ENCODE peak calls at places on chromosomes 7 and 10, in six cellular contexts. One of them, this sample, is unnamed.
A peak's percentile ranks its signal among the peaks of the same experiment; 100 is the strongest.

GRCh38 chr7:116188-116981 is 76.0 kb upstream of the FAM20C start:
- DNase-seq in heart left ventricle: no peak
- DNase-seq in HepG2: no peak
- DNase-seq in transverse colon: no peak
- DNase-seq in mesendoderm: no peak
- DNase-seq in H1: no peak
- DNase-seq in this sample: no peak

GRCh38 chr10:17510242-17510908 is 56.0 kb upstream of the ST8SIA6 start:
- DNase-seq in heart left ventricle: no peak
- DNase-seq in HepG2: no peak
- DNase-seq in transverse colon: no peak
- DNase-seq in mesendoderm: no peak
- DNase-seq in H1: no peak
- DNase-seq in this sample: no peak

GRCh38 chr10:52335665-52336064 is 21.6 kb downstream of the DKK1 start:
- DNase-seq in heart left ventricle: no peak
- DNase-seq in HepG2: no peak
- DNase-seq in transverse colon: no peak
- DNase-seq in mesendoderm: no peak
- DNase-seq in H1: no peak
- DNase-seq in this sample: no peak

GRCh38 chr7:151498495-151498894 is 21.2 kb downstream of the RHEB start:
- DNase-seq in heart left ventricle: no peak
- DNase-seq in HepG2: no peak
- DNase-seq in transverse colon: no peak
- DNase-seq in mesendoderm: no peak
- DNase-seq in H1: no peak
- DNase-seq in this sample: no peak

GRCh38 chr7:136870799-136871487 is 2.5 kb downstream of the CHRM2 start:
- DNase-seq in heart left ventricle: peak; percentile 62
- DNase-seq in HepG2: no peak
- DNase-seq in transverse colon: no peak
- DNase-seq in mesendoderm: peak; percentile 8
- DNase-seq in H1: no peak
- DNase-seq in this sample: no peak

GRCh38 chr7:101926265-101926664 is 108.8 kb downstream of the CUX1 start:
- DNase-seq in heart left ventricle: no peak
- DNase-seq in HepG2: no peak
- DNase-seq in transverse colon: no peak
- DNase-seq in mesendoderm: no peak
- DNase-seq in H1: no peak
- DNase-seq in this sample: no peak

GRCh38 chr7:85554294-85554877 is 367.5 kb upstream of the SEMA3D start:
- DNase-seq in heart left ventricle: no peak
- DNase-seq in HepG2: peak; percentile 59
- DNase-seq in transverse colon: no peak
- DNase-seq in mesendoderm: peak; percentile 67
- DNase-seq in H1: no peak
- DNase-seq in this sample: no peak

GRCh38 chr10:43197834-43198681 is 59.8 kb downstream of the CSGALNACT2 start:
- DNase-seq in heart left ventricle: no peak
- DNase-seq in HepG2: peak; percentile 18
- DNase-seq in transverse colon: no peak
- DNase-seq in mesendoderm: peak; percentile 28
- DNase-seq in H1: no peak
- DNase-seq in this sample: peak; percentile 29

GRCh38 chr10:105150486-105150885 is 509.4 kb downstream of the SORCS3 start:
- DNase-seq in heart left ventricle: no peak
- DNase-seq in HepG2: no peak
- DNase-seq in transverse colon: no peak
- DNase-seq in mesendoderm: no peak
- DNase-seq in H1: no peak
- DNase-seq in this sample: no peak

GRCh38 chr7:30977896-30978564 is 14.3 kb downstream of the GHRHR start:
- DNase-seq in heart left ventricle: no peak
- DNase-seq in HepG2: peak; percentile 32
- DNase-seq in transverse colon: peak; percentile 72
- DNase-seq in mesendoderm: peak; percentile 61
- DNase-seq in H1: peak; percentile 43
- DNase-seq in this sample: no peak

GRCh38 chr7:84060760-84061261 is 133.8 kb downstream of the SEMA3A start:
- DNase-seq in heart left ventricle: no peak
- DNase-seq in HepG2: no peak
- DNase-seq in transverse colon: no peak
- DNase-seq in mesendoderm: no peak
- DNase-seq in H1: no peak
- DNase-seq in this sample: no peak

GRCh38 chr10:93215312-93215711 is 141.6 kb downstream of the CYP26A1 start:
- DNase-seq in heart left ventricle: no peak
- DNase-seq in HepG2: no peak
- DNase-seq in transverse colon: no peak
- DNase-seq in mesendoderm: no peak
- DNase-seq in H1: no peak
- DNase-seq in this sample: no peak

GRCh38 chr10:121303273-121303890 is 294.9 kb downstream of the FGFR2 start:
- DNase-seq in heart left ventricle: no peak
- DNase-seq in HepG2: no peak
- DNase-seq in transverse colon: no peak
- DNase-seq in mesendoderm: no peak
- DNase-seq in H1: no peak
- DNase-seq in this sample: no peak

GRCh38 chr7:141738592-141739013 is 445 bp downstream of the SSBP1 start:
- DNase-seq in heart left ventricle: no peak
- DNase-seq in HepG2: no peak
- DNase-seq in transverse colon: no peak
- DNase-seq in mesendoderm: no peak
- DNase-seq in H1: no peak
- DNase-seq in this sample: no peak

GRCh38 chr10:10527861-10528562 is 489.7 kb upstream of the CELF2 start:
- DNase-seq in heart left ventricle: no peak
- DNase-seq in HepG2: no peak
- DNase-seq in transverse colon: no peak
- DNase-seq in mesendoderm: peak; percentile 43
- DNase-seq in H1: no peak
- DNase-seq in this sample: no peak

GRCh38 chr10:110212119-110213006 is 5.0 kb downstream of the MXI1 start:
- DNase-seq in heart left ventricle: no peak
- DNase-seq in HepG2: no peak
- DNase-seq in transverse colon: peak; percentile 80
- DNase-seq in mesendoderm: no peak
- DNase-seq in H1: no peak
- DNase-seq in this sample: peak; percentile 44

GRCh38 chr7:117186218-117186617 is 136.6 kb downstream of the WNT2 start:
- DNase-seq in heart left ventricle: no peak
- DNase-seq in HepG2: no peak
- DNase-seq in transverse colon: no peak
- DNase-seq in mesendoderm: no peak
- DNase-seq in H1: no peak
- DNase-seq in this sample: no peak

GRCh38 chr10:5956146-5956914 is 21.0 kb downstream of the IL15RA start:
- DNase-seq in heart left ventricle: no peak
- DNase-seq in HepG2: no peak
- DNase-seq in transverse colon: no peak
- DNase-seq in mesendoderm: no peak
- DNase-seq in H1: no peak
- DNase-seq in this sample: no peak

GRCh38 chr10:80081801-80082750 is 3.6 kb downstream of the TMEM254 start:
- DNase-seq in heart left ventricle: no peak
- DNase-seq in HepG2: peak; percentile 87
- DNase-seq in transverse colon: no peak
- DNase-seq in mesendoderm: peak; percentile 88
- DNase-seq in H1: no peak
- DNase-seq in this sample: no peak

GRCh38 chr10:61465807-61466425 is 12.7 kb upstream of the TMEM26 start:
- DNase-seq in heart left ventricle: no peak
- DNase-seq in HepG2: no peak
- DNase-seq in transverse colon: no peak
- DNase-seq in mesendoderm: peak; percentile 59
- DNase-seq in H1: peak; percentile 10
- DNase-seq in this sample: no peak

GRCh38 chr10:34824870-34825269 is 9.8 kb upstream of the PARD3 start:
- DNase-seq in heart left ventricle: no peak
- DNase-seq in HepG2: no peak
- DNase-seq in transverse colon: no peak
- DNase-seq in mesendoderm: no peak
- DNase-seq in H1: no peak
- DNase-seq in this sample: no peak

GRCh38 chr10:133258818-133259602 is 17.7 kb downstream of the ADAM8 start:
- DNase-seq in heart left ventricle: peak; percentile 87
- DNase-seq in HepG2: peak; percentile 30
- DNase-seq in transverse colon: peak; percentile 70
- DNase-seq in mesendoderm: no peak
- DNase-seq in H1: no peak
- DNase-seq in this sample: peak; percentile 87

GRCh38 chr10:94292448-94293118 is 70.2 kb downstream of the NOC3L start:
- DNase-seq in heart left ventricle: peak; percentile 78
- DNase-seq in HepG2: no peak
- DNase-seq in transverse colon: peak; percentile 16
- DNase-seq in mesendoderm: no peak
- DNase-seq in H1: no peak
- DNase-seq in this sample: no peak

GRCh38 chr10:784377-784758 is 94.9 kb upstream of the DIP2C start:
- DNase-seq in heart left ventricle: peak; percentile 62
- DNase-seq in HepG2: no peak
- DNase-seq in transverse colon: peak; percentile 11
- DNase-seq in mesendoderm: peak; percentile 79
- DNase-seq in H1: no peak
- DNase-seq in this sample: no peak

GRCh38 chr7:131068604-131069021 is 259.1 kb upstream of the MKLN1 start:
- DNase-seq in heart left ventricle: no peak
- DNase-seq in HepG2: no peak
- DNase-seq in transverse colon: no peak
- DNase-seq in mesendoderm: no peak
- DNase-seq in H1: no peak
- DNase-seq in this sample: no peak

GRCh38 chr10:29790223-29790622 is 155.5 kb upstream of the SVIL start:
- DNase-seq in heart left ventricle: no peak
- DNase-seq in HepG2: no peak
- DNase-seq in transverse colon: no peak
- DNase-seq in mesendoderm: no peak
- DNase-seq in H1: no peak
- DNase-seq in this sample: no peak

GRCh38 chr10:100104300-100104699 is 22.6 kb upstream of the CPN1 start:
- DNase-seq in heart left ventricle: no peak
- DNase-seq in HepG2: no peak
- DNase-seq in transverse colon: no peak
- DNase-seq in mesendoderm: no peak
- DNase-seq in H1: no peak
- DNase-seq in this sample: no peak

GRCh38 chr7:105532709-105533460 is 884 bp downstream of the RINT1 start:
- DNase-seq in heart left ventricle: no peak
- DNase-seq in HepG2: no peak
- DNase-seq in transverse colon: no peak
- DNase-seq in mesendoderm: no peak
- DNase-seq in H1: no peak
- DNase-seq in this sample: no peak
- H3K4me3 ChIP-seq in heart left ventricle: peak overlapping the region; percentile 95
- H3K4me3 ChIP-seq in HepG2: peak overlapping the region; percentile 95
- H3K4me3 ChIP-seq in transverse colon: peak overlapping the region; percentile 69
- H3K4me3 ChIP-seq in mesendoderm: peak overlapping the region; percentile 88
- H3K4me3 ChIP-seq in H1: peak overlapping the region; percentile 86
- H3K4me3 ChIP-seq in this sample: peak overlapping the region; percentile 99

DNA sequence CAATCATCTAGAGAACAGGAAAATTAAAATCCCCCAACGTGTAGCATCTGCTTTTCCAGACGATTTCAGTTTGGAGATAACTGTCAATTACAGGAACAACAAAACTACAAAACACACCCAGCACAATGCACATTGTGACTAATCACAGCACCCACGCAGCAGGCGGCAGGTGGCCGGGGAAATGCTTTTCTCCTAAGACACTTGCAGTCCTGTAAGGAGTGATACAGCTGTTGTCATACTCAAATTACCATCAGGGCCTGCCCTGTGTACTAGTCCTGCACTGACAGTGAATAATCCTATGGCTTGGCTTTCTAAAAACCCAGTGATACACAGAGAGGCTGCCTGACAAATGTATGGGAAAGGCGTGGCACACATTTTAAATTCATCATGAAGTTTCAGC is 37.8 kb downstream of the COBL start:
- DNase-seq in heart left ventricle: no peak
- DNase-seq in HepG2: no peak
- DNase-seq in transverse colon: no peak
- DNase-seq in mesendoderm: no peak
- DNase-seq in H1: no peak
- DNase-seq in this sample: no peak
- H3K27ac ChIP-seq in heart left ventricle: peak overlapping the region; percentile 21
- H3K27ac ChIP-seq in HepG2: no peak overlapping the region
- H3K27ac ChIP-seq in transverse colon: no peak overlapping the region
- H3K27ac ChIP-seq in mesendoderm: no peak overlapping the region
- H3K27ac ChIP-seq in H1: no peak overlapping the region
- H3K27ac ChIP-seq in this sample: no peak overlapping the region

DNA sequence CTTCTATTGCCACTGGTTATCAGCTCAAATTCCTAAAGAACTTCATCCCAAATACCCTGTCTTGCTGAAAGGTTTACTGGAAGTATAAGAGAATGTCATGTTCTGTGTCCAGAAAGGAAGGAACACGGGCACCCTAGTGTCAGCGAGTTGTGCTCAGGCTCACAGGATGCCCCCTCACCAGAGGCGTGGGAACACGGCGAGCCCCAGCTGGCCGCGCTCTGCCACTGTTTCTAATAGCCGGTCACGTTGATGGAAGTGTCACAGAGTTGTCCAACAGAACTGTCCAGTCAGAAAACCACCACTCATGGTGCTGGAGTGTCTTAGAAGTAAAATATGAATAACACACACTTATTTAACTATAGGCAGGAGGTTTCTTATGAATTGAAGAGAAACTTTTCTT is 72.8 kb downstream of the FIGNL1 start:
- DNase-seq in heart left ventricle: no peak
- DNase-seq in HepG2: no peak
- DNase-seq in transverse colon: no peak
- DNase-seq in mesendoderm: no peak
- DNase-seq in H1: no peak
- DNase-seq in this sample: no peak
- H3K36me3 ChIP-seq in heart left ventricle: no peaks in the 10 kb centered on the region
- H3K36me3 ChIP-seq in HepG2: no peaks in the 10 kb centered on the region
- H3K36me3 ChIP-seq in transverse colon: no peaks in the 10 kb centered on the region
- H3K36me3 ChIP-seq in mesendoderm: no peaks in the 10 kb centered on the region
- H3K36me3 ChIP-seq in H1: no peaks in the 10 kb centered on the region
- H3K36me3 ChIP-seq in this sample: no peaks in the 10 kb centered on the region

GRCh38 chr7:142805350-142806020 is 34.7 kb downstream of the PRSS2 start:
- DNase-seq in heart left ventricle: no peak
- DNase-seq in HepG2: no peak
- DNase-seq in transverse colon: no peak
- DNase-seq in mesendoderm: no peak
- DNase-seq in H1: no peak
- DNase-seq in this sample: peak; percentile 18
- H3K4me3 ChIP-seq in heart left ventricle: no peak overlapping the region
- H3K4me3 ChIP-seq in HepG2: no peak overlapping the region
- H3K4me3 ChIP-seq in transverse colon: no peak overlapping the region
- H3K4me3 ChIP-seq in mesendoderm: no peak overlapping the region
- H3K4me3 ChIP-seq in H1: no peak overlapping the region
- H3K4me3 ChIP-seq in this sample: no peak overlapping the region

DNA sequence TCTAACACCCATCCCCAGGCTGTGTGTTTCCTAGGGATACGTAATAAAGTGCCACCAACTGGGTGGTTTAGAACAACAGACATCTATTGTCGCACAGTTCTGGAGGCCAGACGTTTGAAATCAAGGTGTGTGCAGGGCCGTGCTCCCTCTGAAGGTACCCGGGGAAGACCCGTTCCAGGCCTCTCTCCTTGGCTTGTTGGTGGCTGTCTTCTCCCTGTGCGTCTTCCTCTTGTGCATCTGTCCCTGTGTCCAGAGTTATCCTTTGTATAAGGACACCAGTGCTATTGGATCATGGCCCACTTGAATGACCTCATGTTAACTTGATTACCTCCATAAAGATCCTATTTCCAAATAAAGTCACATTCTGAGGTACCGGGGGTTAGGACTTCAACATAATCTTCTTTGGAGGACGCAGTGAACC is 15.6 kb downstream of the GRK5 start:
- DNase-seq in heart left ventricle: no peak
- DNase-seq in HepG2: no peak
- DNase-seq in transverse colon: no peak
- DNase-seq in mesendoderm: no peak
- DNase-seq in H1: no peak
- DNase-seq in this sample: no peak
- H3K27ac ChIP-seq in heart left ventricle: peak overlapping the region; percentile 19
- H3K27ac ChIP-seq in HepG2: peak overlapping the region; percentile 60
- H3K27ac ChIP-seq in transverse colon: peak overlapping the region; percentile 81
- H3K27ac ChIP-seq in mesendoderm: no peak overlapping the region
- H3K27ac ChIP-seq in H1: no peak overlapping the region
- H3K27ac ChIP-seq in this sample: no peak overlapping the region